ENCODE peak calls at places on chromosomes 12 and 14, in seven cellular contexts. One of them, this sample, is unnamed.

GRCh38 chr12:93145086-93145485 is 216.0 kb upstream of the EEA1 start:
- DNase-seq in mammary epithelial cell: peak
- DNase-seq in K562: no peak
- DNase-seq in A549: no peak
- DNase-seq in foreskin fibroblast: peak
- DNase-seq in endothelial cell: no peak
- DNase-seq in AG04450: no peak
- DNase-seq in this sample: no peak

GRCh38 chr14:75660238-75660629 is 442 bp downstream of the ERG28 start:
- DNase-seq in mammary epithelial cell: no peak
- DNase-seq in A549: no peak
- DNase-seq in AG04450: no peak
- DNase-seq in foreskin fibroblast: no peak
- DNase-seq in K562: no peak
- DNase-seq in endothelial cell: no peak
- DNase-seq in this sample: no peak

GRCh38 chr14:99655521-99655920 is 10.6 kb downstream of the HHIPL1 start:
- DNase-seq in K562: no peak
- DNase-seq in A549: no peak
- DNase-seq in foreskin fibroblast: peak
- DNase-seq in endothelial cell: no peak
- DNase-seq in mammary epithelial cell: no peak
- DNase-seq in AG04450: no peak
- DNase-seq in this sample: no peak

GRCh38 chr14:101906645-101907044 is 57.7 kb upstream of the DYNC1H1 start:
- DNase-seq in mammary epithelial cell: no peak
- DNase-seq in endothelial cell: no peak
- DNase-seq in AG04450: no peak
- DNase-seq in foreskin fibroblast: no peak
- DNase-seq in A549: no peak
- DNase-seq in K562: no peak
- DNase-seq in this sample: no peak

GRCh38 chr12:5514016-5514415 is 82.1 kb downstream of the NTF3 start:
- DNase-seq in AG04450: no peak
- DNase-seq in K562: no peak
- DNase-seq in endothelial cell: no peak
- DNase-seq in A549: no peak
- DNase-seq in foreskin fibroblast: peak
- DNase-seq in mammary epithelial cell: no peak
- DNase-seq in this sample: no peak

GRCh38 chr12:47808049-47808448 is 11.7 kb downstream of the HDAC7 start:
- DNase-seq in mammary epithelial cell: no peak
- DNase-seq in K562: peak
- DNase-seq in A549: no peak
- DNase-seq in AG04450: no peak
- DNase-seq in foreskin fibroblast: peak
- DNase-seq in endothelial cell: no peak
- DNase-seq in this sample: no peak

GRCh38 chr14:94269156-94269555 is 23.9 kb downstream of the SERPINA10 start:
- DNase-seq in K562: no peak
- DNase-seq in mammary epithelial cell: peak
- DNase-seq in foreskin fibroblast: no peak
- DNase-seq in AG04450: no peak
- DNase-seq in endothelial cell: no peak
- DNase-seq in A549: no peak
- DNase-seq in this sample: no peak

GRCh38 chr12:113103756-113104450 is 31.7 kb downstream of the RASAL1 start:
- DNase-seq in endothelial cell: no peak
- DNase-seq in foreskin fibroblast: no peak
- DNase-seq in AG04450: no peak
- DNase-seq in K562: peak
- DNase-seq in A549: peak
- DNase-seq in mammary epithelial cell: peak
- DNase-seq in this sample: peak

GRCh38 chr12:55057466-55057865 is 37.7 kb downstream of the NEUROD4 start:
- DNase-seq in mammary epithelial cell: no peak
- DNase-seq in K562: no peak
- DNase-seq in A549: no peak
- DNase-seq in endothelial cell: peak
- DNase-seq in foreskin fibroblast: no peak
- DNase-seq in AG04450: no peak
- DNase-seq in this sample: no peak

GRCh38 chr14:33026850-33027420 is 88.3 kb downstream of the NPAS3 start:
- DNase-seq in K562: no peak
- DNase-seq in A549: no peak
- DNase-seq in endothelial cell: no peak
- DNase-seq in AG04450: no peak
- DNase-seq in foreskin fibroblast: peak
- DNase-seq in mammary epithelial cell: no peak
- DNase-seq in this sample: no peak

GRCh38 chr12:85029456-85029855 is 6.6 kb downstream of the TSPAN19 start:
- DNase-seq in endothelial cell: no peak
- DNase-seq in K562: no peak
- DNase-seq in A549: peak
- DNase-seq in mammary epithelial cell: peak
- DNase-seq in foreskin fibroblast: peak
- DNase-seq in AG04450: no peak
- DNase-seq in this sample: no peak

GRCh38 chr14:102507891-102508312 is 1.7 kb downstream of the ANKRD9 start:
- DNase-seq in endothelial cell: no peak
- DNase-seq in mammary epithelial cell: no peak
- DNase-seq in A549: peak
- DNase-seq in foreskin fibroblast: no peak
- DNase-seq in K562: no peak
- DNase-seq in AG04450: no peak
- DNase-seq in this sample: no peak

GRCh38 chr14:20429801-20430669 is 5.9 kb downstream of the KLHL33 start:
- DNase-seq in endothelial cell: no peak
- DNase-seq in foreskin fibroblast: no peak
- DNase-seq in A549: no peak
- DNase-seq in K562: peak
- DNase-seq in mammary epithelial cell: no peak
- DNase-seq in AG04450: no peak
- DNase-seq in this sample: no peak

GRCh38 chr12:52250048-52250990 is 17.3 kb downstream of the KRT7 start:
- DNase-seq in mammary epithelial cell: no peak
- DNase-seq in foreskin fibroblast: no peak
- DNase-seq in endothelial cell: peak
- DNase-seq in K562: no peak
- DNase-seq in AG04450: no peak
- DNase-seq in A549: peak
- DNase-seq in this sample: peak
- TF ChIP-seq CTCF in mammary epithelial cell: no peak
- TF ChIP-seq CTCF in foreskin fibroblast: no peak
- TF ChIP-seq CTCF in endothelial cell: no peak
- TF ChIP-seq CTCF in K562: no peak
- TF ChIP-seq CTCF in AG04450: no peak
- TF ChIP-seq CTCF in A549: peak
- TF ChIP-seq CTCF in this sample: peak

DNA sequence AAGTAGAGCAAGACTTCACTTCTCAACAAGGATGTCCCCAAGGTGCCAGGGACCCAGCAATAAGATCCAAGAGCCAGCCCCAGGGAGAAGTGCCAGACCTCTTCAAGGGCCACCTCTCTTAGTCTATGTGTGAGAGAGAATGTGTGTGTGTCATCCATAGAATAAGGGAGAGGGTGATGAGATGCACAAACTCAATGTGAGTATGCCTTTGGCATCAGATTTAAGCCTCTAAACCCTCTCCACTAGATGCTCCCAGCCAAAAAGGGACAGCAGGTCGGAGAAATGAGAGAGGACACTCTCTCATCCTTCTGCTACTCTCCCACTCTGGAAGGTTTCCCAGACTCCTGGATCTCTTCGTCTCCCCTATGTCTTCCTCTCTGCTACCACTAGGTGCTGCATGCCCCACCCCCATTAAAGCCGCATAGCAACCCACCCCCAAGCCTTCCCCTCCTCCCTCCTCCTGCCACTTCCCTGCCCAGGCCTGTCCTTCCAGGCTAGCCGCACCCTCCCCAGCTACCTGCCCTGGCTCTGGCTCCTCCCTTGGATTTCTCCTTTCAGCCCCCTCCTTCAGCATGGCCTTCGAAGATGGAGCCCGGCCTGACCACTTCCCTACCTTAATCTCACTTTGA is 7.6 kb downstream of the RARG start:
- DNase-seq in K562: peak
- DNase-seq in A549: peak
- DNase-seq in foreskin fibroblast: peak
- DNase-seq in mammary epithelial cell: peak
- DNase-seq in endothelial cell: no peak
- DNase-seq in AG04450: no peak
- DNase-seq in this sample: no peak
- TF ChIP-seq CTCF in K562: peak
- TF ChIP-seq CTCF in A549: peak
- TF ChIP-seq CTCF in foreskin fibroblast: no peak
- TF ChIP-seq CTCF in mammary epithelial cell: peak
- TF ChIP-seq CTCF in endothelial cell: no peak
- TF ChIP-seq CTCF in AG04450: peak
- TF ChIP-seq CTCF in this sample: peak

DNA sequence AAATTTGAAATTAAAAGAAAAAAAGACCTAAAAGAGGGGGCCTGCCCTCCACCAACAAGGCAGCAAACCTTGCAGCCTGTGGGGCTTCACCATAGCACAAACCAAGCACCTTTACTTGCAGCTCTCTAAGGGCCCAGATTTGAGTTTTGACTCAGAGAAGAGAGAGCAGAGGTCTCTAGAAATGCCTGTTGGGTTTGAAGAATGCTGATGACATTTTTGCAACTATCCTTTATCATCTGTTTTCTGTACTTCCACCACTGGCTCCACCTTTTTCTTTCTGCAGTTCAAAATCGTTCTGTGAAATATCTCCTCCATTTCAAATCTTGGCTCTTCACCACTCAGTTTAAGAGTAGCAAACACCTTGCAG is 83.8 kb upstream of the HMGA2 start:
- DNase-seq in foreskin fibroblast: peak
- DNase-seq in mammary epithelial cell: no peak
- DNase-seq in AG04450: no peak
- DNase-seq in A549: no peak
- DNase-seq in K562: no peak
- DNase-seq in endothelial cell: no peak
- DNase-seq in this sample: no peak
- TF ChIP-seq CTCF in foreskin fibroblast: no peak
- TF ChIP-seq CTCF in mammary epithelial cell: no peak
- TF ChIP-seq CTCF in AG04450: no peak
- TF ChIP-seq CTCF in A549: no peak
- TF ChIP-seq CTCF in K562: no peak
- TF ChIP-seq CTCF in endothelial cell: no peak
- TF ChIP-seq CTCF in this sample: no peak

DNA sequence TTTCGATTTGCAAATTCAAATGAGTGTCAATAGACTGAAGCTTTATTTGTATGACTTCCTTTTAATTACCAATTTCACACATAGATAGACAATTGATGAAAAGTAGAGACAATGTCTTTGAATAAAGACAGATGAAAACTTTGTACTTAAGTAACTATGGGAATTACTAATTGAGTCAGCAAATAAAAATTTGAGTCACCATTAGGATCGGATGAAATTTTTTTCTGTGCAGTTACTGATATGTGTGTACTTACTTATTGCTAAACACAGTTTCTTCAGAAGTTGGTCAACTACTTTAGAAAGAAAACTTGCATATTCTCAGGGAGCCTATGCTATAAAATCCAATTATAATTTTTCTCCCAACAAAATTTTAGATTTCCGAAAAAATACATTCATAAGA is 224.9 kb upstream of the SLC16A7 start:
- DNase-seq in A549: no peak
- DNase-seq in foreskin fibroblast: no peak
- DNase-seq in AG04450: no peak
- DNase-seq in K562: no peak
- DNase-seq in mammary epithelial cell: no peak
- DNase-seq in endothelial cell: no peak
- DNase-seq in this sample: no peak
- TF ChIP-seq CTCF in A549: no peak
- TF ChIP-seq CTCF in foreskin fibroblast: no peak
- TF ChIP-seq CTCF in AG04450: no peak
- TF ChIP-seq CTCF in K562: no peak
- TF ChIP-seq CTCF in mammary epithelial cell: no peak
- TF ChIP-seq CTCF in endothelial cell: no peak
- TF ChIP-seq CTCF in this sample: no peak

GRCh38 chr12:46004715-46005114 is 14.3 kb upstream of the SCAF11 start:
- DNase-seq in foreskin fibroblast: no peak
- DNase-seq in AG04450: no peak
- DNase-seq in mammary epithelial cell: no peak
- DNase-seq in K562: no peak
- DNase-seq in endothelial cell: no peak
- DNase-seq in A549: no peak
- DNase-seq in this sample: no peak

GRCh38 chr12:46005823-46006222 is 15.4 kb upstream of the SCAF11 start:
- DNase-seq in mammary epithelial cell: no peak
- DNase-seq in foreskin fibroblast: no peak
- DNase-seq in AG04450: no peak
- DNase-seq in A549: no peak
- DNase-seq in endothelial cell: no peak
- DNase-seq in K562: no peak
- DNase-seq in this sample: no peak

GRCh38 chr12:46005151-46005797 is 14.9 kb upstream of the SCAF11 start:
- DNase-seq in AG04450: no peak
- DNase-seq in mammary epithelial cell: no peak
- DNase-seq in A549: peak
- DNase-seq in endothelial cell: no peak
- DNase-seq in foreskin fibroblast: peak
- DNase-seq in K562: no peak
- DNase-seq in this sample: no peak
- TF ChIP-seq CTCF in AG04450: peak
- TF ChIP-seq CTCF in mammary epithelial cell: peak
- TF ChIP-seq CTCF in A549: peak
- TF ChIP-seq CTCF in endothelial cell: no peak
- TF ChIP-seq CTCF in foreskin fibroblast: peak
- TF ChIP-seq CTCF in K562: peak
- TF ChIP-seq CTCF in this sample: no peak

GRCh38 chr12:42568952-42569916 is 20.3 kb downstream of the PRICKLE1 start:
- DNase-seq in mammary epithelial cell: peak
- DNase-seq in endothelial cell: no peak
- DNase-seq in AG04450: no peak
- DNase-seq in A549: peak
- DNase-seq in foreskin fibroblast: peak
- DNase-seq in K562: no peak
- DNase-seq in this sample: no peak
- TF ChIP-seq CTCF in mammary epithelial cell: peak
- TF ChIP-seq CTCF in endothelial cell: no peak
- TF ChIP-seq CTCF in AG04450: peak
- TF ChIP-seq CTCF in A549: peak
- TF ChIP-seq CTCF in foreskin fibroblast: peak
- TF ChIP-seq CTCF in K562: peak
- TF ChIP-seq CTCF in this sample: peak

GRCh38 chr12:75404231-75404630 is 13.3 kb downstream of the GLIPR1L2 start:
- DNase-seq in K562: no peak
- DNase-seq in foreskin fibroblast: peak
- DNase-seq in mammary epithelial cell: no peak
- DNase-seq in endothelial cell: no peak
- DNase-seq in AG04450: no peak
- DNase-seq in A549: no peak
- DNase-seq in this sample: no peak
- TF ChIP-seq CTCF in K562: no peak
- TF ChIP-seq CTCF in foreskin fibroblast: no peak
- TF ChIP-seq CTCF in mammary epithelial cell: no peak
- TF ChIP-seq CTCF in endothelial cell: no peak
- TF ChIP-seq CTCF in AG04450: no peak
- TF ChIP-seq CTCF in A549: no peak
- TF ChIP-seq CTCF in this sample: no peak